ENCODE peak calls at places on chromosomes 5 and 9, in eight cellular contexts. R is NCI-H2029; D is activated naive CD4-positive, alpha-beta T cell treated with anti-CD3 and anti-CD28 coated beads, Interleukin-2, amount 10 ng/mL, durations not matched to agents 7 days and 5 days; K is AG09319; N is astrocyte; O is smooth muscle cell of the brain vasculature; G is T47D; S is AG04450. T is an unnamed sample.

GRCh38 chr5:104370523-104370922 is 807.9 kb upstream of the NUDT12 start:
- DNase-seq in R (no peak), D (no peak), K (no peak), N (peak), O (no peak), G (no peak), S (no peak), T (no peak)

GRCh38 chr5:40233268-40233667 is 446.4 kb upstream of the PTGER4 start:
- DNase-seq in R (no peak), D (no peak), K (no peak), N (peak), O (no peak), G (no peak), S (no peak), T (no peak)

GRCh38 chr9:105413486-105414068 is 34.3 kb upstream of the FSD1L start:
- DNase-seq in R (no peak), D (no peak), K (peak), N (peak), O (no peak), G (peak), S (no peak), T (no peak)

GRCh38 chr5:34843482-34843881 is 4.5 kb downstream of the TTC23L start:
- DNase-seq in R (no peak), D (no peak), K (no peak), N (no peak), O (no peak), G (no peak), S (no peak), T (no peak)

GRCh38 chr9:132008184-132008781 is 71.4 kb downstream of the MED27 start:
- DNase-seq in R (no peak), D (no peak), K (no peak), N (peak), O (no peak), G (no peak), S (no peak), T (no peak)

GRCh38 chr5:34511481-34511880 is 144.6 kb upstream of the RAI14 start:
- DNase-seq in R (no peak), D (no peak), K (no peak), N (no peak), O (no peak), G (no peak), S (no peak), T (no peak)

GRCh38 chr9:123514766-123515165 is 158.8 kb downstream of the CRB2 start:
- DNase-seq in R (no peak), D (no peak), K (no peak), N (no peak), O (no peak), G (no peak), S (no peak), T (no peak)

GRCh38 chr5:103375356-103375755 is 116.8 kb downstream of the MACIR start:
- DNase-seq in R (peak), D (no peak), K (peak), N (peak), O (peak), G (no peak), S (peak), T (no peak)

GRCh38 chr5:58502032-58502431 is 10.8 kb downstream of the GAPT start:
- DNase-seq in R (no peak), D (no peak), K (no peak), N (no peak), O (no peak), G (peak), S (no peak), T (no peak)

GRCh38 chr9:91451431-91452270 is 28.0 kb upstream of the NFIL3 start:
- DNase-seq in R (no peak), D (no peak), K (no peak), N (peak), O (no peak), G (no peak), S (no peak), T (no peak)

GRCh38 chr9:89731262-89731980 is 126.6 kb downstream of the GADD45G start:
- DNase-seq in R (no peak), D (no peak), K (no peak), N (no peak), O (no peak), G (no peak), S (no peak), T (no peak)

GRCh38 chr5:170095687-170096086 is 10.0 kb upstream of the FOXI1 start:
- DNase-seq in R (peak), D (no peak), K (no peak), N (no peak), O (no peak), G (no peak), S (no peak), T (no peak)

GRCh38 chr9:120038342-120038741 is 541.6 kb downstream of the CDK5RAP2 start:
- DNase-seq in R (no peak), D (no peak), K (no peak), N (no peak), O (no peak), G (no peak), S (no peak), T (no peak)

GRCh38 chr9:16608906-16609305 is 261.6 kb downstream of the BNC2 start:
- DNase-seq in R (no peak), D (no peak), K (no peak), N (no peak), O (no peak), G (no peak), S (no peak), T (no peak)

GRCh38 chr5:133670336-133670735 is 58.0 kb upstream of the FSTL4 start:
- DNase-seq in R (no peak), D (no peak), K (no peak), N (no peak), O (no peak), G (no peak), S (no peak), T (no peak)

GRCh38 chr9:124350485-124351263 is 64.6 kb downstream of the PSMB7 start:
- DNase-seq in R (no peak), D (no peak), K (no peak), N (no peak), O (no peak), G (no peak), S (no peak), T (no peak)

GRCh38 chr5:157459715-157460599 is at the start of gene NIPAL4:
- DNase-seq in R (no peak), D (peak), K (no peak), N (no peak), O (no peak), G (peak), S (no peak), T (peak)

GRCh38 chr5:55994502-55994997 is at the start of gene IL6ST:
- DNase-seq in R (no peak), D (peak), K (no peak), N (peak), O (no peak), G (no peak), S (peak), T (no peak)

GRCh38 chr9:90458485-90458884 is 184.1 kb downstream of the DIRAS2 start:
- DNase-seq in R (peak), D (no peak), K (no peak), N (no peak), O (no peak), G (no peak), S (no peak), T (peak)

GRCh38 chr9:114007991-114008666 is 70.0 kb downstream of the AMBP start:
- DNase-seq in R (no peak), D (no peak), K (no peak), N (no peak), O (no peak), G (no peak), S (no peak), T (no peak)

GRCh38 chr5:120615967-120616645 is 152.0 kb downstream of the PRR16 start:
- DNase-seq in R (no peak), D (no peak), K (peak), N (peak), O (no peak), G (no peak), S (peak), T (no peak)

GRCh38 chr5:108607421-108607820 is 140.3 kb upstream of the FER start:
- DNase-seq in R (no peak), D (no peak), K (no peak), N (no peak), O (no peak), G (no peak), S (no peak), T (no peak)

GRCh38 chr5:62167651-62168050 is 138.4 kb upstream of the KIF2A start:
- DNase-seq in R (no peak), D (no peak), K (no peak), N (no peak), O (no peak), G (no peak), S (no peak), T (no peak)

GRCh38 chr5:135564305-135564704 is 14.5 kb downstream of the CXCL14 start:
- DNase-seq in R (no peak), D (no peak), K (no peak), N (no peak), O (no peak), G (no peak), S (no peak), T (no peak)

GRCh38 chr5:119355636-119356383 is at the start of gene TNFAIP8:
- DNase-seq in R (peak), D (peak), K (peak), N (peak), O (no peak), G (peak), S (no peak), T (peak)

GRCh38 chr9:93612052-93612795 is 35.8 kb downstream of the PHF2 start:
- DNase-seq in R (no peak), D (no peak), K (no peak), N (no peak), O (no peak), G (no peak), S (no peak), T (no peak)